ENCODE peak calls at places on chromosomes 13 and 19, in five cellular contexts. One of them, this sample, is unnamed.
A peak's percentile ranks its signal among the peaks of the same experiment; 100 is the strongest.

GRCh38 chr13:101382086-101382485 is 34.2 kb downstream of the NALCN start:
- DNase-seq in breast epithelium: no peak
- DNase-seq in IMR-90: no peak
- DNase-seq in heart left ventricle: no peak
- DNase-seq in tibial nerve: no peak
- DNase-seq in this sample: no peak

GRCh38 chr13:49977992-49978391 is 18.9 kb upstream of the TRIM13 start:
- DNase-seq in heart left ventricle: no peak
- DNase-seq in tibial nerve: no peak
- DNase-seq in breast epithelium: no peak
- DNase-seq in IMR-90: no peak
- DNase-seq in this sample: no peak

GRCh38 chr19:18424122-18424889 is 5.1 kb downstream of the SSBP4 start:
- DNase-seq in IMR-90: no peak
- DNase-seq in breast epithelium: no peak
- DNase-seq in heart left ventricle: no peak
- DNase-seq in tibial nerve: no peak
- DNase-seq in this sample: no peak

GRCh38 chr19:3176715-3177501 is 1.7 kb upstream of the S1PR4 start:
- DNase-seq in heart left ventricle: no peak
- DNase-seq in IMR-90: peak; percentile 67
- DNase-seq in tibial nerve: no peak
- DNase-seq in breast epithelium: no peak
- DNase-seq in this sample: no peak

GRCh38 chr19:15548648-15549047 is 40.3 kb downstream of the CYP4F22 start:
- DNase-seq in heart left ventricle: no peak
- DNase-seq in IMR-90: no peak
- DNase-seq in tibial nerve: no peak
- DNase-seq in breast epithelium: no peak
- DNase-seq in this sample: no peak

GRCh38 chr19:29623726-29624488 is 17.8 kb downstream of the POP4 start:
- DNase-seq in IMR-90: no peak
- DNase-seq in tibial nerve: no peak
- DNase-seq in heart left ventricle: no peak
- DNase-seq in breast epithelium: no peak
- DNase-seq in this sample: no peak

GRCh38 chr13:34899888-34900287 is 42.2 kb upstream of the NBEA start:
- DNase-seq in heart left ventricle: no peak
- DNase-seq in breast epithelium: no peak
- DNase-seq in tibial nerve: no peak
- DNase-seq in IMR-90: no peak
- DNase-seq in this sample: no peak

GRCh38 chr19:13031917-13032623 is 36.8 kb downstream of the NFIX start:
- DNase-seq in tibial nerve: peak; percentile 46
- DNase-seq in IMR-90: peak; percentile 58
- DNase-seq in heart left ventricle: peak; percentile 51
- DNase-seq in breast epithelium: no peak
- DNase-seq in this sample: no peak

GRCh38 chr19:18300930-18301717 is 19.7 kb upstream of the JUND start:
- DNase-seq in breast epithelium: no peak
- DNase-seq in tibial nerve: peak; percentile 63
- DNase-seq in heart left ventricle: peak; percentile 92
- DNase-seq in IMR-90: peak; percentile 62
- DNase-seq in this sample: no peak

DNA sequence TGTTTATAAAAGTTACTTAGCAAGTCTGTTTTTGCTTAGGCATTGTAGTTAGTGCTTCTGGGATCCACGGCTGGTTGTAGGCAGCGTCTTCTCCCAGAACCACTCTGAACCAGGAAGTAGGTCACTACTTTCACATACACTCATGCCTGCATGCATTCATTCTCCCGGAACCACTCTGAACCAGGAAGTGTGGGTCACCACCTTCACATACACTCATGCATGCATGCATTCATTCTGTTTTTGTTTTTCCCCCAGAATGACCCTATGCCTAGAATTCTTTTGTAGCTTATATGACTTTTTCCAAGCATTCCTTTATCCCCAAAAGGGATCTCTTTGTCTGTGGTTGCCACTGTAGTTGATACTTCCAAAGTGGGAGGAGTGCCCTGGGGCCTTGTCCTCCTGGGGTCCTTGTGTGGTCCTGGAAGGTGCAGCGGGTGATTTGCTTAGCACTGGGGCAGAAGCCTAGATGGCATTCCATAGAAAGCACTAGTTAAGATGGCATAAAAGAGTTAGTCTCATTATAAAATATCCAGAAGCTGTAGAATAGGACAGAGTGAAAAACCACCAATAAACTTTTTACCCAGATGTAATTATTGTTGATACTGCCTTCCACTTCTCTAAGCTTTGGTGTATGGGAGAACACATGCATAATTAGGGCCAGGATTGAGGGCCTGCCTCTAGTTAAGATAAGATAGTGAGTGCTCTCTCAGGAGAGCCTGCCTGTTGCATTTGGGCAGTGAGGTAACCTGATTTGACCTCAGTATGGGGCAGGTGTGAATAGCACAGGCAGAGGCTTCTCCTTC is 68.6 kb upstream of the TEX29 start:
- DNase-seq in heart left ventricle: no peak
- DNase-seq in breast epithelium: no peak
- DNase-seq in tibial nerve: no peak
- DNase-seq in IMR-90: no peak
- DNase-seq in this sample: peak; percentile 42
- TF ChIP-seq POLR2A in heart left ventricle: no peak
- TF ChIP-seq POLR2A in breast epithelium: no peak
- TF ChIP-seq POLR2A in tibial nerve: no peak
- TF ChIP-seq POLR2A in IMR-90: no peak
- TF ChIP-seq POLR2A in this sample: no peak

DNA sequence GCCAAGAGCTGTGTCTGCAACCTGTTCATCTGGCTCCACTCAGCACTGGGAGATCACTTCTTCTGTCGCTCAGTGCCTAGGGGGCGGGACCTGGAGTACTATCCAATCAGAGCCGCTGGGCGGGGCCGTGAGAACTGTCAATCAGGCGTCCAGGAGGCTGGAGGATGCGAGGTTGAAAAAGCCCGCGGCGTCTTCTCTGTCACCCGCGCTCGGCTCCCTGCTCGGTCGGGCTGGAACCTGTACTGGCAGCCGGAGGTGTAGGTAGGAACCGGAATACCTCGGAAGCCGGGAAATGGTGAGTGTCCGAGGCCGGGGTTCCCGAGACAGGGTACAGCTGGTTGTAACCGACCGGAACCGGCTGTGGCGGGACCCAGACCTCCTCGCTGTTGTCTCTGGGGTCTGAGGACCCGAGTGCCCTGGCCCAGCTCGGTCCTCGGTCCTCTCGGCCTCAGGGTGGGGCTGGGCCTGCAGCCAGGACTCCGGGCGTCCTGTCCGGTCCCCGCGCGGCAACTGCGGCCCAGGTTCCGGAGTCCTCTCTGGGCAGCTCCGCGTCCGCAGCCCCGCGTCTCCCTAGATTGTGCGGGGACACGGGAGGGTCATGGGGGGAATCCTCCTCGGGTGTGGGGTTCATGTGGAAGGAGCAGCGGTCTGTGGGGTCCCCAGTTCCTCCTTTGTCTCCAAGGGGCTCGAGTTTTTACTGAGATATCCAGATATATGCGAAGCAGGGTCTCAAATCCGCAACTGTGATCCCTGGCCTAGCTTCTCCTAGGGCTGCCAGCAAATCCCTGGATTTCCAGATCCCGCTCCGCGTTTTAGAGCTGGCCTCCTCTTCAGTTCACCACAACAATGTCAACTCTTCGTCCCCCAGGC is 42.6 kb downstream of the ZNF627 start:
- DNase-seq in breast epithelium: peak; percentile 98
- DNase-seq in heart left ventricle: peak; percentile 97
- DNase-seq in IMR-90: peak; percentile 85
- DNase-seq in tibial nerve: peak; percentile 97
- DNase-seq in this sample: peak; percentile 98
- TF ChIP-seq POLR2A in breast epithelium: no peak
- TF ChIP-seq POLR2A in heart left ventricle: no peak
- TF ChIP-seq POLR2A in IMR-90: no peak
- TF ChIP-seq POLR2A in tibial nerve: no peak
- TF ChIP-seq POLR2A in this sample: no peak

GRCh38 chr19:41363753-41364545 is at the start of gene B9D2:
- DNase-seq in IMR-90: peak; percentile 98
- DNase-seq in heart left ventricle: peak; percentile 98
- DNase-seq in tibial nerve: peak; percentile 98
- DNase-seq in breast epithelium: peak; percentile 97
- DNase-seq in this sample: peak; percentile 99
- TF ChIP-seq POLR2A in IMR-90: peak; percentile 91
- TF ChIP-seq POLR2A in heart left ventricle: no peak
- TF ChIP-seq POLR2A in tibial nerve: peak; percentile 42
- TF ChIP-seq POLR2A in breast epithelium: peak; percentile 45
- TF ChIP-seq POLR2A in this sample: peak; percentile 13

GRCh38 chr19:58261968-58262921 is 16.5 kb upstream of the ZNF8 start:
- DNase-seq in IMR-90: no peak
- DNase-seq in tibial nerve: no peak
- DNase-seq in heart left ventricle: no peak
- DNase-seq in breast epithelium: no peak
- DNase-seq in this sample: no peak
- TF ChIP-seq POLR2A in IMR-90: no peak
- TF ChIP-seq POLR2A in tibial nerve: no peak
- TF ChIP-seq POLR2A in heart left ventricle: no peak
- TF ChIP-seq POLR2A in breast epithelium: no peak
- TF ChIP-seq POLR2A in this sample: no peak

DNA sequence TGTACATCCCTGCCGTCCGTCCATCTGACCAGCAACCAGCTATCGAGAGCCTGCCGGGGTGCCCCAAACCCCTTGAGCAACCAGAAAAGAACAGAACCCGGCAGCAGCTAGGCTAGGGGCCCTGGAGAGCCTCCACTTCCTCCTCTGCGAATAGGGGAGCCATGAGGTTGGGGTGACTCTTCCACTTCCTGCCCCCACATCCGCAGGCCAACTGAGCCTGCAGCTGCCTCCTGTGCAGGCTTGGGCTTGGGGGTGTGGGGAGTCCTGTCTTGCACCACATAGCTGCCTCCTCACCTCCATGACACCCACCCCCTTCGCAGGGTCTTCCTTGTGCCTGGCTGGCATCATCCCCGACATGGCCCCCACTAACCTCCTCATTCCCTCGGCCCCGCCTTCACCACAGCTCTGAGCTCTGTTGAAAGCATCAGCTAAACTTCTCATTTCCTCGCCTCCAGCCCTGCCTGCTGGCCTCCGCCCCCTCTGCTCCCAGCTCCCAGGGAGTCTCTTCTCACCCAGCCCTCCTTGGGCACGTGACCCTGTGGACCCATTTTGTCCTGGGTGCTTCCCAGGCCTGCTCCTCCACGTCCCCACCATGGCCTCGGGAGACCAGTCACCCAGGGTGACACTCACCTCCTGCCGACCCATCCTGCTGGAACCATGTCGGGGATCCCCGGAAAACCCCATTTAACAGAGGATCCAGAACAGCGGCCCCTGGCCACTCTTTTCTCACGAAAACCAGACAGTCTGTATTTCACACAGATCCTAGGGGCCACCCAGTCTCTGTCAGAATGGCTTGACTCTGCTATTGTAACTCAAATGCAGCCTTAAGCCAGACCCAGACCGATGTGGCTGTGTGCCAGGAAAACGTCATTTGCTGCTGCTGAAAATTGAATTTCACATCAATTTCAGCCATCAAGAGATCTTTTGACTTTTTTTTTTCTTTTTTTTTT is 50.4 kb downstream of the MYO9B start:
- DNase-seq in breast epithelium: peak; percentile 37
- DNase-seq in tibial nerve: peak; percentile 58
- DNase-seq in heart left ventricle: peak; percentile 80
- DNase-seq in IMR-90: peak; percentile 25
- DNase-seq in this sample: no peak
- TF ChIP-seq POLR2A in breast epithelium: no peak
- TF ChIP-seq POLR2A in tibial nerve: no peak
- TF ChIP-seq POLR2A in heart left ventricle: no peak
- TF ChIP-seq POLR2A in IMR-90: no peak
- TF ChIP-seq POLR2A in this sample: no peak

GRCh38 chr13:33229446-33230177 is 55.9 kb downstream of the STARD13 start:
- DNase-seq in tibial nerve: peak; percentile 30
- DNase-seq in heart left ventricle: peak; percentile 60
- DNase-seq in IMR-90: no peak
- DNase-seq in breast epithelium: no peak
- DNase-seq in this sample: no peak
- TF ChIP-seq POLR2A in tibial nerve: no peak
- TF ChIP-seq POLR2A in heart left ventricle: no peak
- TF ChIP-seq POLR2A in IMR-90: no peak
- TF ChIP-seq POLR2A in breast epithelium: no peak
- TF ChIP-seq POLR2A in this sample: no peak

DNA sequence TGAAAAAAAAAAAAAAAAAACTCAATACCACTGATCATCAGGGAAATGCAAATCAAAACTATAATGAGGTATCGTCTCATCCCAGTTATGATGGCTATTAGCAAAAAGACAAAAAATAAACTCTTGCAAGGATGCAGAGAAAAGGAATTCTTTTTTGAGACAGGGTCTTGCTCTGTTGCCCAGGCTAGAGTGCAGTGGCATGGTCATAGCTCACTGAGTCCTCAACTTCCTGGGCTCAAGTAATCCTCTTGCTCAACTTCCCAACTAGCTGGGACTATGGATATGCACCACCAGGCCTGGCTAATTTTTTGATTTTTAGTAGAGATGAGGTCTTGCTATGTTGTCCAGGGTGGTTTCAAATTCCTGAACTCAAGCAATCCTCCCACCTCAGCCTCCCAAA is 59.5 kb downstream of the MICU2 start:
- DNase-seq in breast epithelium: no peak
- DNase-seq in IMR-90: no peak
- DNase-seq in heart left ventricle: no peak
- DNase-seq in tibial nerve: no peak
- DNase-seq in this sample: no peak
- TF ChIP-seq POLR2A in breast epithelium: no peak
- TF ChIP-seq POLR2A in IMR-90: no peak
- TF ChIP-seq POLR2A in heart left ventricle: no peak
- TF ChIP-seq POLR2A in tibial nerve: no peak
- TF ChIP-seq POLR2A in this sample: no peak

DNA sequence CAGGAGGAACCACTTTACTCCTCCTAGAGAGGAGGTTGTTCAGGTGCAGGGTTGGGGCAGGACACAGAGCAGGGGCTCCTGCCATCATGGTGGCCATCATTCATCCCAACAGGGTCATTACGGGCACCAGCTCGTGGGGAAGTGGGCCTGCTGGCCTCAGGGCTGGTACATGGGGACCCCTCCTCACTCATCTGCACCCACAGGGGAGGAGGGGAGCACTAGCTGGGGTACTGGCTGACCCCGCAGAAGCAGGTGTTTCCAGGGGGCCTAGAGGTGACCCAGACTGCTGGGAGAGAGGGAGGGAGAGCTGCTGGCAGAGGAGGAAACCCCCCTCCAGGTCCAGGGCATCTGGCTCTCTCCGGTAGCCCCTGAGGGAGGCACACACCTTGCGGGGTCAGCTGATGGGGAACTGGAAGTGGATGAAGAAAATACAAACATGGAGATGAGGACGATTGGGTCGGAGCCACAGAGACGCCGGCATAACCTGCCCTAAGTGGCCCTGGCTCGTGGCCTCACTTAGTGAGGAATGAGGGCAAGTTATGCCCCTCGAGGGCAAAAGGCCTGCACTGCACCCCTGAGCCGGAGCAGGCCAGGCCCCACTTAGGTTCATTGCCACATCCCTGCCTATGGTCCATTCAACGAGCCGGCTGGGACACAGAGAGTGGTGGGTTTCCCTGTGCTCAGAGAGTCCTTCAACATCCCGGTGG is 76.2 kb downstream of the SOX1 start:
- DNase-seq in heart left ventricle: no peak
- DNase-seq in IMR-90: no peak
- DNase-seq in breast epithelium: no peak
- DNase-seq in tibial nerve: no peak
- DNase-seq in this sample: no peak
- TF ChIP-seq POLR2A in heart left ventricle: no peak
- TF ChIP-seq POLR2A in IMR-90: no peak
- TF ChIP-seq POLR2A in breast epithelium: no peak
- TF ChIP-seq POLR2A in tibial nerve: no peak
- TF ChIP-seq POLR2A in this sample: no peak